ENCODE peak calls at places on chromosomes 7 and 10, in seven cellular contexts. H is PC-9, C is GM23338, T is HCT116, O is hepatocyte, R is MM.1S, Q is GM23248. S is an unnamed sample.
A peak's percentile ranks its signal among the peaks of the same experiment; 100 is the strongest.

GRCh38 chr10:58475322-58476277 is 37.1 kb upstream of the BICC1 start:
- DNase-seq in C (no peak), R (peak; percentile 43), H (no peak), O (no peak), T (no peak), Q (peak; percentile 83), S (peak; percentile 43)

GRCh38 chr10:96614515-96614914 is 27.7 kb upstream of the TM9SF3 start:
- DNase-seq in H (peak; percentile 80), Q (peak; percentile 91), T (peak; percentile 23), O (peak; percentile 34), C (no peak), R (no peak), S (peak; percentile 91)

GRCh38 chr10:94232711-94233383 is 129.9 kb downstream of the NOC3L start:
- DNase-seq in C (no peak), R (no peak), T (no peak), O (peak; percentile 20), H (no peak), Q (no peak), S (no peak)

GRCh38 chr10:83012866-83013265 is 1126.4 kb upstream of the GHITM start:
- DNase-seq in C (no peak), O (peak; percentile 43), T (no peak), H (no peak), Q (peak; percentile 0), R (no peak), S (no peak)

GRCh38 chr7:50377356-50377755 is 72.8 kb downstream of the FIGNL1 start:
- DNase-seq in H (no peak), T (no peak), O (no peak), Q (no peak), R (no peak), C (no peak), S (no peak)

GRCh38 chr7:74164985-74165456 is 9.1 kb upstream of the EIF4H start:
- DNase-seq in T (no peak), O (no peak), C (peak; percentile 80), H (no peak), R (no peak), Q (peak; percentile 57), S (peak; percentile 27)

GRCh38 chr7:105656922-105657521 is 75.7 kb upstream of the EFCAB10 start:
- DNase-seq in H (no peak), C (peak; percentile 95), T (peak; percentile 19), O (no peak), Q (peak; percentile 56), R (peak; percentile 35), S (peak; percentile 70)

GRCh38 chr7:71165708-71166107 is 33.8 kb downstream of the GALNT17 start:
- DNase-seq in H (no peak), R (no peak), C (peak; percentile 72), T (no peak), Q (no peak), O (no peak), S (no peak)

GRCh38 chr10:3902054-3902808 is 117.2 kb upstream of the KLF6 start:
- DNase-seq in H (no peak), T (no peak), O (peak; percentile 73), C (no peak), Q (peak; percentile 69), R (peak; percentile 87), S (peak; percentile 16)

GRCh38 chr7:132838313-132838712 is 243.6 kb downstream of the CHCHD3 start:
- DNase-seq in R (no peak), H (no peak), Q (no peak), O (no peak), T (no peak), C (no peak), S (no peak)

GRCh38 chr7:150717821-150718420 is 1.5 kb downstream of the GIMAP1 start:
- DNase-seq in O (no peak), R (no peak), H (no peak), C (no peak), T (no peak), Q (no peak), S (no peak)

GRCh38 chr7:492714-493065 is 27.0 kb downstream of the PDGFA start:
- DNase-seq in T (no peak), H (no peak), C (no peak), R (no peak), O (no peak), Q (no peak), S (no peak)

GRCh38 chr7:151302531-151302930 is 39.1 kb upstream of the NUB1 start:
- DNase-seq in Q (no peak), H (no peak), T (no peak), C (no peak), O (no peak), R (no peak), S (no peak)

GRCh38 chr7:157523371-157523765 is 186.6 kb downstream of the DNAJB6 start:
- DNase-seq in T (no peak), H (no peak), Q (no peak), O (no peak), R (no peak), C (no peak), S (no peak)

GRCh38 chr10:51705774-51706173 is 6.4 kb upstream of the CSTF2T start:
- DNase-seq in Q (peak; percentile 16), O (no peak), T (no peak), C (no peak), H (no peak), R (no peak), S (no peak)

GRCh38 chr7:135923700-135924261 is 53.4 kb downstream of the MTPN start:
- DNase-seq in C (no peak), T (peak; percentile 81), H (peak; percentile 83), O (no peak), R (no peak), Q (peak; percentile 98), S (peak; percentile 85)

GRCh38 chr7:137081694-137082093 is 213.2 kb downstream of the CHRM2 start:
- DNase-seq in H (no peak), R (no peak), T (no peak), Q (peak; percentile 90), C (no peak), O (peak; percentile 23), S (peak; percentile 35)

GRCh38 chr7:91098566-91098965 is 165.7 kb upstream of the FZD1 start:
- DNase-seq in T (no peak), O (no peak), C (no peak), R (no peak), Q (no peak), H (no peak), S (no peak)

GRCh38 chr7:41005381-41005901 is 697.4 kb downstream of the INHBA start:
- DNase-seq in R (no peak), T (no peak), Q (peak; percentile 76), H (no peak), C (no peak), O (no peak), S (peak; percentile 81)

GRCh38 chr7:99768471-99768870 is 15.5 kb downstream of the CYP3A4 start:
- DNase-seq in T (no peak), H (no peak), R (no peak), C (no peak), O (no peak), Q (no peak), S (no peak)

GRCh38 chr7:23928391-23928790 is 218.4 kb downstream of the STK31 start:
- DNase-seq in C (no peak), H (no peak), T (no peak), O (no peak), Q (no peak), R (no peak), S (no peak)

GRCh38 chr7:34727464-34727995 is 69.5 kb downstream of the NPSR1 start:
- DNase-seq in Q (no peak), R (no peak), O (no peak), T (no peak), H (peak; percentile 51), C (no peak), S (peak; percentile 48)

GRCh38 chr10:104337527-104337984 is 709 bp downstream of the ITPRIP start:
- DNase-seq in H (no peak), O (no peak), R (peak; percentile 58), T (no peak), Q (peak; percentile 69), C (peak; percentile 77), S (peak; percentile 22)

GRCh38 chr10:68402271-68402670 is 4.8 kb downstream of the RUFY2 start:
- DNase-seq in H (no peak), O (no peak), C (no peak), Q (no peak), T (no peak), R (no peak), S (no peak)

DNA sequence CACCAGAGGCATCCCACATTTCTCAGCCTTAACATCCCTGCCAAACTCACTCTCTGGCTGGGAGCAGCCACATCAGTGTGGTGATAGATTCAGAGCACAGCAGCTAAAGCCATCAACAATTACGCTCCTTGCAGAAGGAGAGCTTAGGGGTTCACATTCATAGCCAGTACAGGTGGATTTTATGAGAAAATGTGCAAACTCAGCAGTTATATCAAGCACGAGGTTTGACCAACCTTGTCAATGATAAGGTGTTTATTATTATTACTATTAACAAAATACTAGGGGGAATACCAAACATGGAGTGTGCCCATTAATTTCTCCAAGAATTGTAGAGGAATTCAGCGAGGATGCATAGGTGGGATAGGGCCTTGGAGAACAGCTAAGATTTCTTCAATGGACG is 362.3 kb downstream of the WDR11 start:
- DNase-seq in T (no peak), O (no peak), C (no peak), R (no peak), H (no peak), Q (no peak), S (no peak)
- H3K9me2 ChIP-seq in T (no peaks in the 10 kb centered on the region), O (no peaks in the 10 kb centered on the region), C (peaks cover 5% of the 10 kb centered on the region), R (no peaks in the 10 kb centered on the region), H (no peaks in the 10 kb centered on the region), Q (no peaks in the 10 kb centered on the region), S (no peaks in the 10 kb centered on the region)

DNA sequence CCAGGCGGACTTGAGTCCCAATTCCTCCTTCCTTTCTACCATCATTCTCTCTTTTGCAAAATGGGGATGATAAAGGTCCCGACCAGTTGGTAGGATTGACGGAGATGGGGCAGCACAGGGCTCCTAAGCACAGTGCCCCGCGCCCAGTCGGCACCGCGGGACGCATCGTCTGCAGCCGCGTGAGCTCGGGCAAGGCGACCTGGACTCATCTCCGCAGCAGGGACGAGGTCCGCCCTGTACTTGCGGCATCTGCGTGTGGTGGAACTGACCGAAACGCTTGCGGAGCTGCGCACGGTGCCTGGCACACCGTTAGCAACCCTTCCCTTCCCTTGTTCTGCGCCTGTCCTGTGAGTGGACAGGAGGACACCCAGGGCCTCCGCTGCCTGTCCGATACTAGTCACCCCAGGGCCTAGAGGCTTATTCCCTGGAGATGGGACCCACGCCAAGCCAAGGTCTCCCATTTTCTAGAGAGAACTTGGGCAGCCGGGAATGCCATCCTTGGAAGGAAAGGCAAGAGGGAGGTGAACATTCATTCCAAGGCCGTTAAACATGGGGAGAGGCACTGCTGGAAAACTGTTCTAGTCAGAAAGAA is 98.4 kb downstream of the WDR11 start:
- DNase-seq in Q (peak; percentile 22), H (no peak), R (no peak), T (no peak), O (no peak), C (peak; percentile 48), S (no peak)
- TF ChIP-seq EZH2 in Q (peak; percentile 40), H (no peak), R (no peak), T (no peak), O (no peak), C (no peak), S (no peak)

GRCh38 chr7:45585628-45586027 is 11.5 kb downstream of the ADCY1 start:
- DNase-seq in T (no peak), Q (no peak), O (no peak), C (no peak), H (no peak), R (no peak), S (no peak)
- H3K9me2 ChIP-seq in T (no peaks in the 10 kb centered on the region), Q (no peaks in the 10 kb centered on the region), O (no peaks in the 10 kb centered on the region), C (no peaks in the 10 kb centered on the region), H (no peaks in the 10 kb centered on the region), R (no peaks in the 10 kb centered on the region), S (no peaks in the 10 kb centered on the region)

DNA sequence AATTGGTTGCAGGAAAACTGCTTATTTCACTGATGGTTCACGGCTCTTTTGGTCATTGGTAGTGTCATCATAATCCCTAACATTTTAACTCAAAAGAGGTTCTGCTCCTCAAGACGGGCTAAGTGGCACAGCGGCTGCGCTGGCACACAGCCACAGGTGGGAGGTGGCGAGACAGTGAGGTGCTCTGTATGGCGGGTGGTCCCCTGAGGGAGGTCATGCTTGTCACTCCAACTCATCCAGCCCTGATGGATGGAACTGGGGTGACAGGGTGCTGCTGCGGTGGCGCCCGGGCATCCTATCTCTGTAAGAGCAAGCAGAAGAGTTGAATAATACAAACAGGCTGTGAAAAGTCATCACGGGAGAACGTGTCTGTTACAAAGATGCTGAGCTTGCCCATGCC is 370.2 kb downstream of the SFMBT2 start:
- DNase-seq in C (no peak), T (no peak), O (no peak), R (no peak), H (no peak), Q (no peak), S (no peak)
- TF ChIP-seq EZH2 in C (no peak), T (no peak), O (no peak), R (no peak), H (no peak), Q (no peak), S (no peak)

S was measured in PC-3.